ENCODE peak calls at places on chromosomes 5 and 9, in six cellular contexts. One of them, this sample, is unnamed.

GRCh38 chr5:55629790-55630189 is 82.3 kb downstream of the SLC38A9 start:
- DNase-seq in ovary: no peak
- DNase-seq in caudate nucleus: no peak
- DNase-seq in Panc1: no peak
- DNase-seq in brain microvascular endothelial cell: no peak
- DNase-seq in CD8-positive, alpha-beta memory T cell: no peak
- DNase-seq in this sample: no peak

GRCh38 chr5:170006016-170006415 is 25.7 kb upstream of the INSYN2B start:
- DNase-seq in Panc1: no peak
- DNase-seq in ovary: no peak
- DNase-seq in caudate nucleus: no peak
- DNase-seq in brain microvascular endothelial cell: no peak
- DNase-seq in CD8-positive, alpha-beta memory T cell: no peak
- DNase-seq in this sample: no peak

GRCh38 chr9:105204416-105204815 is 40.0 kb upstream of the SLC44A1 start:
- DNase-seq in Panc1: no peak
- DNase-seq in caudate nucleus: no peak
- DNase-seq in ovary: no peak
- DNase-seq in brain microvascular endothelial cell: no peak
- DNase-seq in CD8-positive, alpha-beta memory T cell: no peak
- DNase-seq in this sample: no peak

GRCh38 chr5:178287791-178288105 is 55.1 kb upstream of the PHYKPL start:
- DNase-seq in Panc1: no peak
- DNase-seq in caudate nucleus: no peak
- DNase-seq in CD8-positive, alpha-beta memory T cell: no peak
- DNase-seq in brain microvascular endothelial cell: no peak
- DNase-seq in ovary: no peak
- DNase-seq in this sample: no peak

GRCh38 chr5:115419794-115420585 is 123.5 kb upstream of the CCDC112 start:
- DNase-seq in brain microvascular endothelial cell: peak; percentile 85
- DNase-seq in caudate nucleus: no peak
- DNase-seq in CD8-positive, alpha-beta memory T cell: no peak
- DNase-seq in Panc1: no peak
- DNase-seq in ovary: no peak
- DNase-seq in this sample: peak; percentile 85

GRCh38 chr9:116421006-116421538 is 266.0 kb upstream of the TRIM32 start:
- DNase-seq in Panc1: no peak
- DNase-seq in caudate nucleus: no peak
- DNase-seq in CD8-positive, alpha-beta memory T cell: no peak
- DNase-seq in ovary: no peak
- DNase-seq in brain microvascular endothelial cell: no peak
- DNase-seq in this sample: no peak

GRCh38 chr5:114243281-114243982 is 118.4 kb upstream of the KCNN2 start:
- DNase-seq in Panc1: no peak
- DNase-seq in ovary: no peak
- DNase-seq in brain microvascular endothelial cell: peak; percentile 33
- DNase-seq in CD8-positive, alpha-beta memory T cell: no peak
- DNase-seq in caudate nucleus: no peak
- DNase-seq in this sample: peak; percentile 87

GRCh38 chr5:79456449-79456848 is 57.5 kb downstream of the HOMER1 start:
- DNase-seq in ovary: no peak
- DNase-seq in Panc1: no peak
- DNase-seq in CD8-positive, alpha-beta memory T cell: no peak
- DNase-seq in caudate nucleus: no peak
- DNase-seq in brain microvascular endothelial cell: no peak
- DNase-seq in this sample: no peak

GRCh38 chr5:58148366-58148765 is 311.5 kb downstream of the PLK2 start:
- DNase-seq in Panc1: no peak
- DNase-seq in ovary: no peak
- DNase-seq in CD8-positive, alpha-beta memory T cell: no peak
- DNase-seq in brain microvascular endothelial cell: no peak
- DNase-seq in caudate nucleus: no peak
- DNase-seq in this sample: no peak

GRCh38 chr9:95088421-95089161 is 228.9 kb downstream of the FANCC start:
- DNase-seq in brain microvascular endothelial cell: no peak
- DNase-seq in ovary: no peak
- DNase-seq in caudate nucleus: no peak
- DNase-seq in CD8-positive, alpha-beta memory T cell: no peak
- DNase-seq in Panc1: no peak
- DNase-seq in this sample: no peak

GRCh38 chr9:76215066-76215465 is 179.2 kb downstream of the RFK start:
- DNase-seq in caudate nucleus: no peak
- DNase-seq in CD8-positive, alpha-beta memory T cell: no peak
- DNase-seq in ovary: no peak
- DNase-seq in brain microvascular endothelial cell: peak; percentile 80
- DNase-seq in Panc1: no peak
- DNase-seq in this sample: peak; percentile 66

GRCh38 chr5:150162142-150162513 is 4.5 kb upstream of the CDX1 start:
- DNase-seq in caudate nucleus: no peak
- DNase-seq in CD8-positive, alpha-beta memory T cell: no peak
- DNase-seq in Panc1: no peak
- DNase-seq in ovary: no peak
- DNase-seq in brain microvascular endothelial cell: no peak
- DNase-seq in this sample: no peak

GRCh38 chr9:94929373-94929764 is 202.9 kb downstream of the AOPEP start:
- DNase-seq in ovary: peak; percentile 27
- DNase-seq in caudate nucleus: no peak
- DNase-seq in CD8-positive, alpha-beta memory T cell: no peak
- DNase-seq in Panc1: no peak
- DNase-seq in brain microvascular endothelial cell: peak; percentile 80
- DNase-seq in this sample: no peak

GRCh38 chr5:56200856-56201638 is 32.1 kb downstream of the ANKRD55 start:
- DNase-seq in Panc1: peak; percentile 79
- DNase-seq in ovary: peak; percentile 41
- DNase-seq in caudate nucleus: peak; percentile 15
- DNase-seq in brain microvascular endothelial cell: peak; percentile 71
- DNase-seq in CD8-positive, alpha-beta memory T cell: no peak
- DNase-seq in this sample: peak; percentile 30

GRCh38 chr9:119298076-119298853 is 71.0 kb downstream of the BRINP1 start:
- DNase-seq in brain microvascular endothelial cell: no peak
- DNase-seq in caudate nucleus: no peak
- DNase-seq in CD8-positive, alpha-beta memory T cell: no peak
- DNase-seq in ovary: no peak
- DNase-seq in Panc1: no peak
- DNase-seq in this sample: no peak

DNA sequence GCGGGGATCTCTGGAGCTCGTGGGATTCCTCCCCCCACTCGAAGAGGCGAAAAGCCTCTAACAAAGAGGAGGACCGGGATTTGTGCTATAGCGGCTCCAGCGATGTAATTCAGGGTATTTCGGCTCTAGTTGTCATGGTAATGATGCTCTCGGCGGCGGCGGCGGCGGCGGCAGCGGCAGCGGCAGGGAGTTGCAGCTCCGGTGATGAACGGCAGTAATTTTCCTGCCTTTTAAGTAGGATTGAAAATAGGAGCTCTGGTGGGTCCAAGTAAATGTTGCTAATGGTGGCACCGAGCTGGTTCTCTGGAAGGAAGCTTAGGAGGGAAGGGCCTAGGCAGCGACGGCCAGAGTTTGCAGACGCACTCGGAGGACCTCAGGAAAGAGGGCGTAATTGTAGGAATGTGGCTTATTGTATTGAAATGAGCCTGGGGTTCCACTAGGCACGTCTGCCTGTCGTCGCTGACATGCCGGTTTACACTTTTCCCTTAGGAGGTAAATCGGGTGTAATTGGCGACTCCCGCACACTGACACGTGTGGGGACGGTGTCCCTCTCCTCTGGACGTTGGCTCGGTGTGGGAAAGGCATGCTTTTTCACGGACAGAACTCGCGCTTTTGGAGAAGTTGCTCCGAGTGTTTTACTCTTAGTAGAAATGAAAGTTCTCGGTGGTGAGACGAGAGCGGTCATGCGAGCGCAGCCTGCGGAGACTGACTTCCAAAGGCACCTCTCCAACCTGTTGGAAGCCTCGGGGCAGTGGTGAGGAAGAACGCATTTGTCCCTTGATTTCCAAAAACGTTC is 1.1 kb downstream of the NR4A3 start:
- DNase-seq in caudate nucleus: peak; percentile 67
- DNase-seq in brain microvascular endothelial cell: peak; percentile 53
- DNase-seq in CD8-positive, alpha-beta memory T cell: peak; percentile 39
- DNase-seq in Panc1: no peak
- DNase-seq in ovary: peak; percentile 46
- DNase-seq in this sample: no peak
- H3K27ac ChIP-seq in caudate nucleus: peak overlapping the region; percentile 97
- H3K27ac ChIP-seq in brain microvascular endothelial cell: peak overlapping the region; percentile 88
- H3K27ac ChIP-seq in CD8-positive, alpha-beta memory T cell: peak overlapping the region; percentile 68
- H3K27ac ChIP-seq in Panc1: no peak overlapping the region
- H3K27ac ChIP-seq in ovary: peak overlapping the region; percentile 98
- H3K27ac ChIP-seq in this sample: peak overlapping the region; percentile 98

GRCh38 chr9:134316444-134317160 is 9.7 kb upstream of the RXRA start:
- DNase-seq in CD8-positive, alpha-beta memory T cell: no peak
- DNase-seq in Panc1: no peak
- DNase-seq in brain microvascular endothelial cell: no peak
- DNase-seq in caudate nucleus: no peak
- DNase-seq in ovary: peak; percentile 71
- DNase-seq in this sample: no peak
- H3K27ac ChIP-seq in CD8-positive, alpha-beta memory T cell: no peak overlapping the region
- H3K27ac ChIP-seq in Panc1: no peak overlapping the region
- H3K27ac ChIP-seq in brain microvascular endothelial cell: no peak overlapping the region
- H3K27ac ChIP-seq in caudate nucleus: no peak overlapping the region
- H3K27ac ChIP-seq in ovary: no peak overlapping the region
- H3K27ac ChIP-seq in this sample: no peak overlapping the region

DNA sequence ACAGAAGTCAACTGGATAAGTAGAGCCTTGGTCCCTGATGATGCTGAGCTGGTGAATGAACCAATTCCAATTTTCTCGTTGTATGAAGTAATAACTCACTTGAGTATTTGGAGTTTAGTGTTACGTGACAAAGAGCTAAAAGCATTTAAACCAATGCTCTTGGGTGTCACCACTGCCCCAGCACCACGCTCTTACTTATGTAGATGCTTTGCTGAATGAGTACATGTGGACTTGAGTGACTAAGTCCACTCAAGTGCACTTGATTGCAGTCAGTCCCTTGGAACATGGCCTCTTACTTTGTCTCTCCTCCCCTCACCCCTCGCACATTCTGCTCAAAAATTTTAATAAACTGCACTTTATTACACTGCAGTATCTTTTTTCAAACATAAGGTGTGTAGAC is 184.0 kb downstream of the MAN2A1 start:
- DNase-seq in ovary: no peak
- DNase-seq in caudate nucleus: no peak
- DNase-seq in brain microvascular endothelial cell: no peak
- DNase-seq in CD8-positive, alpha-beta memory T cell: no peak
- DNase-seq in Panc1: no peak
- DNase-seq in this sample: no peak
- H3K27ac ChIP-seq in ovary: no peak overlapping the region
- H3K27ac ChIP-seq in caudate nucleus: no peak overlapping the region
- H3K27ac ChIP-seq in brain microvascular endothelial cell: no peak overlapping the region
- H3K27ac ChIP-seq in CD8-positive, alpha-beta memory T cell: no peak overlapping the region
- H3K27ac ChIP-seq in Panc1: no peak overlapping the region
- H3K27ac ChIP-seq in this sample: no peak overlapping the region

DNA sequence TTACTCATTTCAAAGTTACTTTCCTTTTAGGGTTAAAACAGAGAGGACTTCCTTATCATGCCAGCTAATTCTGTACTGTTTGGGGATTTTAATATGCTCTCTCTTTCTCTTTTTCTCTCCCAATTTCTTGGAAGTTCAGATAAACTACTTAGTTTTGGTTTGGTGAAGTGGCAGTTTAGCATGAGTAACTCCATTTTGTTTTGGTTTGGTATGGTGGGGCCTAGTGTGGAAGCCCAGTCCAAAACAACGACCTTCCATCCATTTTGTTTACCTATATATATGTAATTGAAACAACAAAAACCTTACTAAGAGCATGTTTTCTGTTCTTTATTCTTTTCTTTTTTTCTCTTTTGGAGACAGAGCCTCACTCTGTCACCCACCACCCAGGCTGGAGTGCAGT is 3.6 kb upstream of the BSPRY start:
- DNase-seq in ovary: no peak
- DNase-seq in brain microvascular endothelial cell: no peak
- DNase-seq in CD8-positive, alpha-beta memory T cell: no peak
- DNase-seq in Panc1: no peak
- DNase-seq in caudate nucleus: no peak
- DNase-seq in this sample: no peak
- H3K27ac ChIP-seq in ovary: no peak overlapping the region
- H3K27ac ChIP-seq in brain microvascular endothelial cell: no peak overlapping the region
- H3K27ac ChIP-seq in CD8-positive, alpha-beta memory T cell: no peak overlapping the region
- H3K27ac ChIP-seq in Panc1: no peak overlapping the region
- H3K27ac ChIP-seq in caudate nucleus: peak overlapping the region; percentile 14
- H3K27ac ChIP-seq in this sample: no peak overlapping the region

GRCh38 chr9:91164724-91165520 is 196.8 kb downstream of the AUH start:
- DNase-seq in CD8-positive, alpha-beta memory T cell: peak; percentile 49
- DNase-seq in caudate nucleus: no peak
- DNase-seq in ovary: no peak
- DNase-seq in Panc1: no peak
- DNase-seq in brain microvascular endothelial cell: peak; percentile 99
- DNase-seq in this sample: peak; percentile 97
- H3K27ac ChIP-seq in CD8-positive, alpha-beta memory T cell: peak overlapping the region; percentile 57
- H3K27ac ChIP-seq in caudate nucleus: no peak overlapping the region
- H3K27ac ChIP-seq in ovary: no peak overlapping the region
- H3K27ac ChIP-seq in Panc1: peak overlapping the region; percentile 17
- H3K27ac ChIP-seq in brain microvascular endothelial cell: peak overlapping the region; percentile 77
- H3K27ac ChIP-seq in this sample: peak overlapping the region; percentile 96

This sample was measured in AG04450.